ENCODE peak calls at places on chromosome 9, in four cellular contexts. H is GM12878, L is H1, W is HepG2. N is an unnamed sample.

GRCh38 chr9:128469070-128469469 is 13.3 kb downstream of the ODF2 start:
- DNase-seq in H (no peak), L (no peak), W (no peak), N (no peak)

GRCh38 chr9:134010774-134011173 is 14.5 kb upstream of the BRD3OS start:
- DNase-seq in H (no peak), L (no peak), W (peak), N (no peak)

GRCh38 chr9:101369286-101369685 is 15.5 kb downstream of the BAAT start:
- DNase-seq in H (no peak), L (no peak), W (no peak), N (no peak)

GRCh38 chr9:129270205-129270604 is 92.1 kb upstream of the IER5L start:
- DNase-seq in H (peak), L (no peak), W (no peak), N (no peak)

GRCh38 chr9:134180786-134181647 is 16.7 kb upstream of the RNU6ATAC start:
- DNase-seq in H (no peak), L (no peak), W (no peak), N (no peak)

GRCh38 chr9:2017459-2018161 is 2.5 kb downstream of the SMARCA2 start:
- DNase-seq in H (no peak), L (peak), W (peak), N (peak)

GRCh38 chr9:12368569-12368968 is 324.6 kb upstream of the TYRP1 start:
- DNase-seq in H (no peak), L (no peak), W (no peak), N (no peak)

GRCh38 chr9:32992596-32993238 is 8.7 kb downstream of the APTX start:
- DNase-seq in H (no peak), L (no peak), W (no peak), N (no peak)

GRCh38 chr9:12784461-12785250 is 9.8 kb downstream of the LURAP1L start:
- DNase-seq in H (no peak), L (no peak), W (peak), N (peak)

GRCh38 chr9:101737705-101738565 is 512 bp downstream of the GRIN3A start:
- DNase-seq in H (no peak), L (peak), W (no peak), N (peak)

GRCh38 chr9:128249914-128250838 is 25.6 kb downstream of the GOLGA2 start:
- DNase-seq in H (peak), L (peak), W (no peak), N (peak)

GRCh38 chr9:13728917-13729811 is 449.7 kb upstream of the MPDZ start:
- DNase-seq in H (no peak), L (no peak), W (no peak), N (no peak)

GRCh38 chr9:110141118-110141797 is 66.7 kb downstream of the C9orf152 start:
- DNase-seq in H (no peak), L (no peak), W (no peak), N (no peak)

GRCh38 chr9:16809912-16810610 is 60.4 kb downstream of the BNC2 start:
- DNase-seq in H (no peak), L (peak), W (no peak), N (no peak)

GRCh38 chr9:112487008-112487798 is 576 bp downstream of the KIAA1958 start:
- DNase-seq in H (no peak), L (peak), W (peak), N (peak)

GRCh38 chr9:123216387-123216786 is 52.0 kb downstream of the STRBP start:
- DNase-seq in H (no peak), L (no peak), W (no peak), N (no peak)

GRCh38 chr9:31683126-31683525 is 701.3 kb upstream of the ACO1 start:
- DNase-seq in H (no peak), L (no peak), W (no peak), N (no peak)

GRCh38 chr9:22257026-22257425 is 189.6 kb upstream of the DMRTA1 start:
- DNase-seq in H (no peak), L (no peak), W (no peak), N (no peak)

GRCh38 chr9:134063088-134063875 is 4.5 kb downstream of the BRD3 start:
- DNase-seq in H (no peak), L (peak), W (no peak), N (no peak)

GRCh38 chr9:117464941-117465616 is 50.2 kb upstream of the ASTN2 start:
- DNase-seq in H (no peak), L (no peak), W (no peak), N (no peak)

GRCh38 chr9:113509463-113509862 is 45.9 kb downstream of the RGS3 start:
- DNase-seq in H (no peak), L (no peak), W (no peak), N (no peak)

GRCh38 chr9:103431809-103432208 is 436.7 kb downstream of the CYLC2 start:
- DNase-seq in H (no peak), L (no peak), W (no peak), N (no peak)

GRCh38 chr9:134413890-134414731 is 87.9 kb downstream of the RXRA start:
- DNase-seq in H (no peak), L (no peak), W (no peak), N (peak)

GRCh38 chr9:33222031-33222430 is 17.9 kb upstream of the SPINK4 start:
- DNase-seq in H (no peak), L (no peak), W (no peak), N (no peak)

GRCh38 chr9:95820076-95820475 is 55.4 kb upstream of the ERCC6L2 start:
- DNase-seq in H (no peak), L (no peak), W (no peak), N (no peak)

GRCh38 chr9:116687762-116688160 is 656 bp downstream of the TRIM32 start:
- DNase-seq in H (no peak), L (no peak), W (no peak), N (no peak)

GRCh38 chr9:111925784-111926183 is 29.2 kb downstream of the UGCG start:
- DNase-seq in H (no peak), L (no peak), W (no peak), N (no peak)

GRCh38 chr9:36426348-36426747 is 26.3 kb upstream of the RNF38 start:
- DNase-seq in H (no peak), L (no peak), W (no peak), N (no peak)

GRCh38 chr9:115952667-115953316 is 200.8 kb upstream of the PAPPA start:
- DNase-seq in H (no peak), L (no peak), W (peak), N (no peak)

GRCh38 chr9:81499021-81499454 is 190.3 kb downstream of the TLE1 start:
- DNase-seq in H (no peak), L (no peak), W (no peak), N (no peak)

GRCh38 chr9:119026120-119026519 is 343.1 kb downstream of the BRINP1 start:
- DNase-seq in H (no peak), L (no peak), W (no peak), N (no peak)

GRCh38 chr9:31103836-31104235 is 1280.6 kb upstream of the ACO1 start:
- DNase-seq in H (no peak), L (no peak), W (no peak), N (no peak)

GRCh38 chr9:106479679-106480078 is 383.3 kb upstream of the ZNF462 start:
- DNase-seq in H (no peak), L (no peak), W (no peak), N (no peak)

GRCh38 chr9:503331-503730 is 288.7 kb downstream of the DOCK8 start:
- DNase-seq in H (no peak), L (no peak), W (no peak), N (no peak)

GRCh38 chr9:70419546-70420266 is 5.2 kb upstream of the KLF9 start:
- DNase-seq in H (peak), L (peak), W (peak), N (peak)

GRCh38 chr9:133509179-133510083 is 15.3 kb downstream of the MYMK start:
- DNase-seq in H (no peak), L (no peak), W (no peak), N (peak)

GRCh38 chr9:92122061-92122460 is 6.8 kb upstream of the SPTLC1 start:
- DNase-seq in H (no peak), L (no peak), W (no peak), N (no peak)

GRCh38 chr9:131318211-131318610 is 28.7 kb downstream of the PLPP7 start:
- DNase-seq in H (no peak), L (no peak), W (no peak), N (no peak)
- TF ChIP-seq SUZ12 in H (no peak), L (no peak), W (no peak), N (no peak)

DNA sequence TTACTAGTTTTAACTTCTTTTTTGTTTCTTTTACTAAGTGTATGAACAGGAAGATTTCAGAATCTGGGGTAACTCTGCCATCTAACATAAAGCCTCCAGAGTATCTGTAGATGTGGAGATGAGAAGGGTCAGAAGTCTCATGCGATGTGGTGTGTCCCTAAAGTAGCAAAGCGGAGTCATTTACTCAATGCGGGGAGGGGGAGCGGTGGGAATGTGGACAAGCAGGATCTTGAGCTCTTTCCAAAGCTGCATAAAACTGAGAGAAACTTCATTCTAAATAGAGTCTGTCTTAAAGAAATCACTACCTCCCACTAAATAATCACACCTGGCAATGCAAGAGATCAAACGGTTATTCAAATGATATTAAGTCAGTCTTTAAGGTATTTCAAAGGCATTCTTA is 92.4 kb downstream of the MED27 start:
- DNase-seq in H (no peak), L (no peak), W (no peak), N (no peak)
- TF ChIP-seq SP1 in H (no peak), L (no peak), W (no peak), N (no peak)

GRCh38 chr9:114571391-114571790 is 16.2 kb upstream of the ATP6V1G1 start:
- DNase-seq in H (no peak), L (no peak), W (no peak), N (no peak)
- TF ChIP-seq SUZ12 in H (no peak), L (no peak), W (no peak), N (no peak)

DNA sequence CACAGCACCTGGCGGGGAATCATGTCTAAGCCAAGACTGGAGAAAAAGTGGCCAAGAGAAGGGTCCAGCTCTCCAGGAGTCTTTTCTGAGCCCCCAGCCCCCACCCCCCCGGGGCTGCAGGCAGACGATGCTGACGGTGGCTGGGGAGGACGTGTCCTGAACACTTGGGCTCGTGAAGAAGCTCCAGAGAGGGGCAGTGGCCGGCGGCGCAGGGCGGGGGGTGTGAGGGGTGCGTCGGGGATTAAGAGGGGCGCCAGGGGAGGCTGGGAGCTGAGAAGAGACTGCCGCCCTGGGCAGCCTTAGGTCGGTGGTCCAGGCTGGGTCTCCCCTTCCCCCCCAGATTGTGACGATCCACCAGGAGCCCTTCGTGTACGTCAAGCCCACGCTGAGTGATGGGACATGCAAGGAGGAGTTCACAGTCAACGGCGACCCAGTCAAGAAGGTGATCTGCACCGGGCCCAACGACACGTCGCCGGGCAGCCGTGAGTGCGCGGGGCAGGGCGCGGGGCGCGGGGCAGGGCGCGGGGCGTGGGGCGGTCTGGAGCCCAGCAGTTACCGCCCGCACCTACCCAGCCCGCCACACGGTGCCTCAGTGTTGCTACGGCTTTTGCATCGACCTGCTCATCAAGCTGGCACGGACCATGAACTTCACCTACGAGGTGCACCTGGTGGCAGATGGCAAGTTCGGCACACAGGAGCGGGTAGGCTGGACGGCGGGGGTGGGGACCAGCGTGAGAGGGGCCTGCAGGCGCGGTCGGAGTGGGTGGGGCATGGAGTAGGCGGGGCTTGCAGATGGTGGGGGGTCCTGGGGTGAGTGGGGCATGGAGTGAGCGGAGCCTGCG is 8.9 kb downstream of the LRRC26 start:
- DNase-seq in H (no peak), L (peak), W (no peak), N (no peak)
- TF ChIP-seq SP1 in H (no peak), L (no peak), W (no peak), N (no peak)

DNA sequence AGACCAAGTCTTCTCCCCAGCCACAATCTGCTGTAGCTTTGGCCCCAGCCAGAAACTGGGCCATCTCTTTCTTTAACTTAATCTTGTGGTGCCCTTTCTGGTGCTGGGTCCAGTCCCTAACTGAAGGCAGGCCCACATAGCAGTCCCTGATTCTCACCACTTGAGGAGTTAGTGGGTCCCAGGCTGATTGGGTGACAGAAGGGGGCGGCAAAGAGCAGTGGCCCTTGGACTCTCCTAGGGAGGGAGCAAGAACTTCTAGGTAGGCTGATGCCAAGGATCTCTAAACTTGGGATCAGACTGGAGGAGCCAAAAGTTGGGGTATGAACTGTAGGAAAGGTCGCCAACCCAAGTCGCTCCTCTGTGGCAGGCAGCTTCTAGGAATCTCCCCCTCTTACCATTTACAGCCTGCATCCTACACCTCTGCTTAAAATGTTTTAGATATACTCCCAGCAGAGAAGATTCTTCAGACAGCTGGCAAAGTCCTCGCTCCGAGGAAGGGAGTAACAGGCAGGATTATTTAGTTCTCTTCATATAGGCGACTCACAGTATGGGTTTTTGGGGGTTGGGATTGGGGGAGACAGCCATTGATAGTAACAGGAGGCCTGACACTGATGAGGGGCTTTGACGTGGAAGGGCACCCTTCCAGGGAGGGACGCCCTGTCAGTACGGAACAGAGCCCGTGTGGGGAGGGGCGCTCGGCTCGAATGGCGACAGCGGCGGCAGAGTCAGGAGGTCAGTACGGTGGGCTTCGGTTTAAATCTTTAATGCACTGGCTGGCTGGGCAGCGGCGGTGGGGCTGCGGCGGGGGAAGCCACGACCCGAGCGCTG is 2.0 kb upstream of the CCL27 start:
- DNase-seq in H (no peak), L (peak), W (peak), N (peak)
- TF ChIP-seq SUZ12 in H (no peak), L (no peak), W (no peak), N (no peak)

GRCh38 chr9:93301291-93301811 is 117.4 kb downstream of the WNK2 start:
- DNase-seq in H (no peak), L (peak), W (no peak), N (no peak)
- TF ChIP-seq SP1 in H (no peak), L (no peak), W (no peak), N (no peak)

GRCh38 chr9:23826120-23826629 is at the start of gene ELAVL2:
- DNase-seq in H (peak), L (peak), W (no peak), N (peak)

GRCh38 chr9:23825700-23826099 is 340 bp downstream of the ELAVL2 start:
- DNase-seq in H (no peak), L (no peak), W (no peak), N (no peak)

GRCh38 chr9:23822331-23823169 is 3.5 kb downstream of the ELAVL2 start:
- DNase-seq in H (no peak), L (peak), W (no peak), N (no peak)

GRCh38 chr9:23825143-23825531 is 903 bp downstream of the ELAVL2 start:
- DNase-seq in H (no peak), L (no peak), W (no peak), N (no peak)

GRCh38 chr9:23824241-23825142 is 1.5 kb downstream of the ELAVL2 start:
- DNase-seq in H (no peak), L (peak), W (no peak), N (no peak)
- TF ChIP-seq SUZ12 in H (no peak), L (peak), W (no peak), N (no peak)

DNA sequence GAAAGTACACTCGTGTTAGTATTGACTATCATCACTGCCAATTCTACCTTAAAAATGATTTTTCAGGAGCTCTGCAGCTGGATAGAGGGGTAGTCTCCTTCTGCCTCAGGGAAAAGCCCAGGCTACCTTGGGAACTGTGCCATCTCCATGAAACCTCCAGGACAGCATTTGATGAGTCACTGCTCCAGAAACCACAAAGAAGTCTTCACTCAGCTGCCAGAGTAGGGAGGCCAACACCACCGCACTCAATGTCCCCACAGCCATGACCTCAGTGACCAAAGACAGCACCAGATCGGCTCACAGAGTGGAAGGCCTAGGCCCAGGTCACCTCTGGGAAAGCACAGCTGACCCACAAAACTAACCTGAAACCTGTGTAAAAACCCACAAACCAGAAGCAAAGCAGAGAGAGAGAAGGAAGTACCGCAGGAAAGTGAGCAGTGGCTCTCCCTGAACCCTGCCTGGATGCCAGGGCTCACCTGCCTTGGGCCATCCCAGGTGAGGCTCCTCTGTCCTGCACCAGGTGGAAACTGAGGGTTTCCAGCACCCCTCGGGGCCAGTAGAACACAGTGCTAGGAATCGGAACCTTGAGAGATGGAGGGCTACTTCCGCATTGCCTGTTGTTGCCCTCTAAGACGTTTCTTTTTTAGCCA is 30.0 kb downstream of the S1PR3 start:
- DNase-seq in H (no peak), L (no peak), W (no peak), N (no peak)
- TF ChIP-seq SP1 in H (no peak), L (no peak), W (no peak), N (no peak)

DNA sequence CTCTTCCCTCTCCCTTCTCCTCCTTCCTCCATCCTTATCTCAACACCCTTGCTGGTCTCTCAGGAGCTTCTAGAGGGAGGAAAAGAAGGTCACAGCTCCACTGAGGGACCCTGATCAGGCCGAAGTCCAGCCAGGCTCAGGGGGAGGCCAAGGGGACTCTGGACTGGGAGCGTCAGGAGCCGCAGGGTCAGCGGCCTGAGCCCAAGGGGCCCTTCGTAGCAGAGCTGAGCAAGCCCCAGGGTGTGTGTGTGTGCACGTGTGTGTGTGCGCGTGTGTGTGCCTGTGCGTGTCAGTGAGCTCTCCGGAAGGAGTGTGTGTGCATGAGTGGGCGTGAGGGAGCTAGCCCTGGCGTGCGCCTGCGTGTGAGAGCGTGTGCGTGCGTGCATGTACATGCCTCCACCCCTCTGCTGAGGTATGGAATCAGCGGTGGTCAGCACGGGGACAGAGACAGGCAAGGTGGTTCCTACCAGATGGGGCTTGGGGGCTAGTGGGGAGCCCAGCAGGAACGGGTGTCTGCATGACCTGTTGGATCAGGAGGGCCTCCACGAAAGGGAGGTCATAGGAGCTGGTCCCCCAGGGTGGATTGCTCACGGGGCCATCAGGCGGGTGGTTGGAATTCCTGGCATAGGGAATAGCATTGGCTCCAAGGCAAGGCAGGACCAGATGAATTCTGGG is 10.0 kb upstream of the AGPAT2 start:
- DNase-seq in H (no peak), L (peak), W (peak), N (no peak)
- TF ChIP-seq SUZ12 in H (no peak), L (no peak), W (no peak), N (no peak)